ENCODE peak calls at places on chromosomes 3 and 15, in ten cellular contexts. M is hepatocyte; Y is HCT116; R is heart left ventricle; E is foreskin fibroblast; N is spleen; D is tibial nerve; I is endothelial cell; C is CD8-positive, alpha-beta T cell; W is HFFc6. F is an unnamed sample.

GRCh38 chr3:138019288-138020069 is 9.5 kb downstream of the CLDN18 start:
- DNase-seq in M (peak), Y (no peak), R (no peak), E (no peak), N (no peak), D (no peak), I (no peak), C (no peak), W (no peak), F (no peak)

GRCh38 chr3:66712210-66712609 is 211.4 kb upstream of the LRIG1 start:
- DNase-seq in M (no peak), Y (no peak), R (no peak), E (no peak), N (no peak), D (no peak), I (no peak), C (no peak), W (no peak), F (no peak)

GRCh38 chr15:45143946-45144345 is 14.2 kb downstream of the DUOX1 start:
- DNase-seq in M (no peak), Y (no peak), R (no peak), E (no peak), N (no peak), D (no peak), I (no peak), C (no peak), W (no peak), F (no peak)

GRCh38 chr3:25536668-25537331 is 108.7 kb downstream of the RARB start:
- DNase-seq in M (peak), Y (no peak), R (no peak), E (no peak), N (no peak), D (no peak), I (no peak), C (no peak), W (no peak), F (no peak)

GRCh38 chr15:48360841-48361240 is 29.6 kb downstream of the DUT start:
- DNase-seq in M (no peak), Y (peak), R (no peak), E (peak), N (no peak), D (no peak), I (no peak), C (no peak), W (no peak), F (no peak)

GRCh38 chr3:13427662-13428603 is 7.8 kb upstream of the NUP210 start:
- DNase-seq in M (no peak), Y (no peak), R (no peak), E (no peak), N (no peak), D (no peak), I (no peak), C (no peak), W (no peak), F (no peak)

GRCh38 chr3:181725830-181726229 is 14.1 kb downstream of the SOX2 start:
- DNase-seq in M (no peak), Y (no peak), R (no peak), E (no peak), N (no peak), D (no peak), I (no peak), C (no peak), W (no peak), F (no peak)

GRCh38 chr15:36008719-36009118 is 462.8 kb upstream of the DPH6 start:
- DNase-seq in M (no peak), Y (no peak), R (no peak), E (no peak), N (no peak), D (no peak), I (no peak), C (no peak), W (no peak), F (no peak)

GRCh38 chr3:150747909-150748568 is 14.9 kb downstream of the SIAH2 start:
- DNase-seq in M (no peak), Y (no peak), R (no peak), E (peak), N (no peak), D (no peak), I (no peak), C (no peak), W (peak), F (no peak)

GRCh38 chr3:144948711-144949110 is 977.1 kb downstream of the DIPK2A start:
- DNase-seq in M (peak), Y (no peak), R (no peak), E (no peak), N (no peak), D (no peak), I (no peak), C (no peak), W (no peak), F (no peak)

GRCh38 chr3:40317061-40317676 is 7.7 kb downstream of the EIF1B start:
- DNase-seq in M (peak), Y (peak), R (no peak), E (peak), N (no peak), D (no peak), I (peak), C (peak), W (peak), F (no peak)

GRCh38 chr3:30162579-30162978 is 443.8 kb upstream of the TGFBR2 start:
- DNase-seq in M (no peak), Y (no peak), R (no peak), E (peak), N (no peak), D (no peak), I (no peak), C (no peak), W (peak), F (no peak)

GRCh38 chr15:88341653-88342052 is 85.1 kb upstream of the NTRK3 start:
- DNase-seq in M (no peak), Y (no peak), R (no peak), E (no peak), N (no peak), D (no peak), I (no peak), C (no peak), W (no peak), F (no peak)

GRCh38 chr3:181716916-181717315 is 5.2 kb downstream of the SOX2 start:
- DNase-seq in M (no peak), Y (no peak), R (no peak), E (no peak), N (no peak), D (no peak), I (no peak), C (no peak), W (no peak), F (no peak)

GRCh38 chr15:96947830-96948229 is 617.3 kb downstream of the NR2F2 start:
- DNase-seq in M (peak), Y (no peak), R (no peak), E (no peak), N (no peak), D (no peak), I (peak), C (no peak), W (no peak), F (no peak)

GRCh38 chr15:84983299-84983698 is 1.6 kb downstream of the PDE8A start:
- DNase-seq in M (no peak), Y (no peak), R (no peak), E (no peak), N (no peak), D (no peak), I (no peak), C (no peak), W (no peak), F (no peak)

GRCh38 chr3:62252614-62253147 is 120.7 kb downstream of the FEZF2 start:
- DNase-seq in M (no peak), Y (no peak), R (no peak), E (peak), N (no peak), D (no peak), I (no peak), C (no peak), W (peak), F (no peak)

GRCh38 chr15:78000927-78001249 is 76.6 kb downstream of the TBC1D2B start:
- DNase-seq in M (no peak), Y (no peak), R (no peak), E (no peak), N (no peak), D (no peak), I (no peak), C (no peak), W (no peak), F (no peak)

GRCh38 chr3:11291808-11292207 is 19.6 kb downstream of the ATG7 start:
- DNase-seq in M (no peak), Y (no peak), R (no peak), E (no peak), N (no peak), D (no peak), I (no peak), C (no peak), W (no peak), F (no peak)

GRCh38 chr3:127590282-127590592 is 296 bp downstream of the TPRA1 start:
- DNase-seq in M (no peak), Y (no peak), R (no peak), E (no peak), N (no peak), D (no peak), I (no peak), C (no peak), W (no peak), F (peak)

GRCh38 chr15:23033979-23034378 is 5.4 kb downstream of the TUBGCP5 start:
- DNase-seq in M (no peak), Y (no peak), R (no peak), E (no peak), N (no peak), D (no peak), I (no peak), C (no peak), W (no peak), F (no peak)

GRCh38 chr3:140816372-140816771 is 125.3 kb upstream of the SLC25A36 start:
- DNase-seq in M (no peak), Y (no peak), R (no peak), E (no peak), N (no peak), D (no peak), I (no peak), C (no peak), W (no peak), F (no peak)

GRCh38 chr3:154122096-154122911 is 1.1 kb downstream of the ARHGEF26 start:
- DNase-seq in M (peak), Y (no peak), R (peak), E (no peak), N (no peak), D (no peak), I (peak), C (no peak), W (no peak), F (no peak)

GRCh38 chr3:25854635-25855034 is 64.7 kb downstream of the OXSM start:
- DNase-seq in M (peak), Y (no peak), R (no peak), E (peak), N (no peak), D (no peak), I (no peak), C (no peak), W (peak), F (no peak)

GRCh38 chr3:106945435-106945834 is 431.8 kb upstream of the CCDC54 start:
- DNase-seq in M (no peak), Y (no peak), R (no peak), E (peak), N (no peak), D (no peak), I (no peak), C (no peak), W (peak), F (no peak)

GRCh38 chr3:128277378-128278049 is 124.2 kb downstream of the EEFSEC start:
- DNase-seq in M (no peak), Y (no peak), R (no peak), E (no peak), N (no peak), D (no peak), I (no peak), C (no peak), W (no peak), F (no peak)

GRCh38 chr15:88648357-88649214 is 9.8 kb downstream of the ISG20 start:
- DNase-seq in M (peak), Y (no peak), R (no peak), E (no peak), N (peak), D (no peak), I (no peak), C (no peak), W (no peak), F (peak)

GRCh38 chr15:67173786-67174185 is 80.7 kb downstream of the AAGAB start:
- DNase-seq in M (no peak), Y (no peak), R (no peak), E (no peak), N (no peak), D (no peak), I (no peak), C (no peak), W (no peak), F (no peak)

GRCh38 chr15:43775411-43775965 is 1.3 kb downstream of the ELL3 start:
- DNase-seq in M (peak), Y (peak), R (no peak), E (no peak), N (no peak), D (no peak), I (peak), C (no peak), W (peak), F (no peak)

GRCh38 chr15:66483131-66483566 is 14.4 kb downstream of the SNAPC5 start:
- DNase-seq in M (no peak), Y (no peak), R (no peak), E (peak), N (no peak), D (no peak), I (no peak), C (no peak), W (peak), F (no peak)

GRCh38 chr15:98403169-98403568 is 245.2 kb upstream of the IGF1R start:
- DNase-seq in M (no peak), Y (no peak), R (no peak), E (no peak), N (no peak), D (no peak), I (no peak), C (no peak), W (no peak), F (no peak)

GRCh38 chr15:98397411-98397810 is 250.9 kb upstream of the IGF1R start:
- DNase-seq in M (no peak), Y (no peak), R (no peak), E (no peak), N (no peak), D (no peak), I (no peak), C (no peak), W (no peak), F (no peak)

GRCh38 chr15:98398886-98399285 is 249.5 kb upstream of the IGF1R start:
- DNase-seq in M (no peak), Y (no peak), R (no peak), E (no peak), N (no peak), D (no peak), I (no peak), C (no peak), W (no peak), F (no peak)

GRCh38 chr15:98401029-98401428 is 247.3 kb upstream of the IGF1R start:
- DNase-seq in M (no peak), Y (no peak), R (no peak), E (no peak), N (no peak), D (peak), I (no peak), C (no peak), W (no peak), F (no peak)

GRCh38 chr15:98400120-98400519 is 248.2 kb upstream of the IGF1R start:
- DNase-seq in M (no peak), Y (no peak), R (no peak), E (no peak), N (no peak), D (no peak), I (no peak), C (no peak), W (no peak), F (no peak)
- TF ChIP-seq CTCF in M (no peak), Y (no peak), R (no peak), E (no peak), N (no peak), D (no peak), I (no peak), C (no peak), W (no peak), F (no peak)

GRCh38 chr3:167253037-167253436 is 127.1 kb downstream of the ZBBX start:
- DNase-seq in M (no peak), Y (no peak), R (no peak), E (no peak), N (no peak), D (no peak), I (no peak), C (no peak), W (no peak), F (no peak)
- TF ChIP-seq CTCF in M (no peak), Y (no peak), R (no peak), E (no peak), N (no peak), D (no peak), I (no peak), C (no peak), W (no peak), F (no peak)

DNA sequence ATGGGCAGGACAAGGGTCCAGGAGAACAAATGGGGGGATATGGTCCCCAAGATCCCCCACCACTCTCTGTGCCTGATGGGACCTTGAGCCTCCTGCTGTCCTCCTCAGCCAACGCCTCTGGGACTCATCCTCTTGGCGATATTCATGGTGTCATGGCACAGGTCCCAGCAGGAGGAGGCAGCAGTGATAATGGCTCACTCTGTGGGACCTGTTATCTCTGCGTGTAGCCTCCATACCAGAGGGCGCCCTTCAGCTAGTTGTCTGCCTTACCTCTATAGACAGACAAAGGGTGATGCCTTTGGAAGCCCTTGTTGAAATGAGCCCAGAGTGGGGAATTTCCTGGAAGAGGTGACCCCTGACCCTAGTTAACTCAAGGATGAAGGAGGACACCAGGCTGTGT is 7.4 kb downstream of the ZBTB47 start:
- DNase-seq in M (no peak), Y (no peak), R (no peak), E (no peak), N (no peak), D (no peak), I (no peak), C (no peak), W (no peak), F (no peak)
- TF ChIP-seq CTCF in M (no peak), Y (no peak), R (no peak), E (no peak), N (no peak), D (no peak), I (no peak), C (no peak), W (peak), F (no peak)

GRCh38 chr15:41018534-41018933 is 65.3 kb downstream of the CHAC1 start:
- DNase-seq in M (peak), Y (no peak), R (no peak), E (peak), N (no peak), D (no peak), I (peak), C (no peak), W (no peak), F (no peak)
- TF ChIP-seq CTCF in M (peak), Y (peak), R (peak), E (peak), N (no peak), D (peak), I (no peak), C (no peak), W (no peak), F (no peak)

DNA sequence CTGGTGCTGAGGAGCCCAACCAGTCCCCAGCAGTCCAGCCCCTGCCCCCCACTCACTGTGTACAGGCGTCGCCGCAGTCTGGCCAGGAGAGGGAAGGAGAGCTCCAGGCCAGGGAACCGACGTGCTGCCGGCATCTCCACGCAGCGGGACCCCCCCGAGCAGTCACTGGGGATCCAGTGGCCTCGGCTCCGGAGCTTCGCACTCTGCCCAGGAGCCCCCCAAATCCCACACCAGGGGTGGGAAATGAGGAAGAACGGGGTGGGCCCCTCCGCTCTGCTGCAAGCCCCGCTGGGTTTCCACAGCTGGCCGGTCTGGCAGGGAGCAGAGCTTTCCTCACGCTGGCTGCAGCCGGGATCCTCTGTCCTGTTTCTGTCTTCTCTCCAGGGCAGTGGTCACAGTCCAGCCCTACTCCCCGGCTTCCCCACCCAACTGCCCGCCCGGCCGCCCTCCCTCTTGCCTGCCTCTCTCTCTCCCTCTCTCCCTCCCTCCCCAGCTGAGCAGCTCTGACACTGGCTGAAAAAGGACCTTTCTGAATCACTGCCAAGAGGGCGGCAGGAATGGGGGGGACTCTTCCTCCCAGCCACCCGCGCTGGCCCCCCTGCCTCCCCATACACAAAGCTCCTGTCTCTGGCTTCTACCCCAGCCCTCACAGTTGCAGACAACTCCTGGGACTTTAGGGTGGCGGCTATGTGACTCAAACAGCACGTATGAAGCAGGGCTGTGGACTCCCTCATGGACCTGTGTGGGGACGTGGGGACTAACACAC is 15.8 kb downstream of the TNK2 start:
- DNase-seq in M (peak), Y (no peak), R (peak), E (peak), N (no peak), D (peak), I (no peak), C (no peak), W (peak), F (no peak)
- TF ChIP-seq CTCF in M (no peak), Y (no peak), R (no peak), E (no peak), N (no peak), D (no peak), I (no peak), C (no peak), W (no peak), F (no peak)

GRCh38 chr15:41860049-41860828 is 21.6 kb downstream of the PLA2G4B start:
- DNase-seq in M (no peak), Y (no peak), R (no peak), E (no peak), N (no peak), D (no peak), I (no peak), C (no peak), W (no peak), F (no peak)
- TF ChIP-seq CTCF in M (no peak), Y (no peak), R (no peak), E (peak), N (no peak), D (no peak), I (no peak), C (no peak), W (peak), F (no peak)

DNA sequence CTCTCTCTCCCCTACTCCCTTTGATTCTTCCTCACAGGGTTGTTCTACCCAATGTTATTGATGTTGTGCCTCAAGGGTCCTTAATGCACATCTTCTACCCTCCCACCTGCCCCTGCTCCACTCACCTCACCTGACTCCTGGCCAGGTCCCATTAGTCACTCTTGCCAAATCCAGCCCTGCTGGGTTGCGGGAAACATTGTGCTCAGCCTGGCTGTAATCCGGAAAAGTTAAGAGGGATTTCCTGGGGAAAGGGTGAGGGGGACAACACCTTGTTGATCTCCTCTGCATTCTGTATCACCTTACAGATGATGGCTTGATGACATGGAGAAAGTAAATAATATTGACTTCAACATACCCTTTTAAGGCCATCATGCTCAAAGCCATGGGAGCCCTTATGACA is 61.1 kb downstream of the OTOL1 start:
- DNase-seq in M (no peak), Y (no peak), R (no peak), E (no peak), N (no peak), D (no peak), I (no peak), C (no peak), W (no peak), F (no peak)
- TF ChIP-seq CTCF in M (no peak), Y (no peak), R (no peak), E (no peak), N (no peak), D (no peak), I (no peak), C (no peak), W (no peak), F (no peak)